ENCODE peak calls at places on chromosomes 13 and 19, in ten cellular contexts. N is omental fat pad; B is activated CD4-positive, alpha-beta T cell treated with anti-CD3 and anti-CD28 coated beads for 24 hours; K is astrocyte of the spinal cord; S is AG09309; A is mesendoderm; O is A549; E is activated T-cell treated with anti-CD3 and anti-CD28 coated beads, Interleukin-2, amount 50 U/mL, for 72 hours; U is stimulated activated naive CD4-positive, alpha-beta T cell; D is NCI-H1436. Q is an unnamed sample.

GRCh38 chr19:2840794-2841790 is at the start of gene ZNF555:
- DNase-seq in S (peak), O (peak), E (peak), N (peak), U (peak), K (peak), D (no peak), A (peak), B (peak), Q (peak)

GRCh38 chr19:49499030-49499670 is 2.9 kb downstream of the RPS11 start:
- DNase-seq in O (no peak), S (no peak), B (no peak), A (no peak), E (peak), U (peak), N (no peak), K (no peak), D (no peak), Q (no peak)

GRCh38 chr19:5826531-5827341 is 12.8 kb downstream of the FUT6 start:
- DNase-seq in U (peak), N (no peak), S (no peak), B (no peak), E (peak), A (peak), D (peak), K (no peak), O (peak), Q (peak)

GRCh38 chr19:19033176-19033425 is 216 bp downstream of the SUGP2 start:
- DNase-seq in S (no peak), E (no peak), U (no peak), B (no peak), N (no peak), K (no peak), O (no peak), D (no peak), A (no peak), Q (no peak)

GRCh38 chr13:71922191-71922590 is 55.2 kb upstream of the DACH1 start:
- DNase-seq in D (no peak), U (no peak), A (no peak), K (no peak), S (no peak), N (no peak), B (no peak), O (no peak), E (no peak), Q (no peak)

GRCh38 chr19:19204181-19204580 is 967 bp upstream of the NR2C2AP start:
- DNase-seq in A (peak), U (no peak), D (no peak), K (no peak), B (no peak), O (no peak), N (no peak), E (no peak), S (no peak), Q (no peak)

GRCh38 chr13:79678100-79678499 is 197.1 kb downstream of the NDFIP2 start:
- DNase-seq in A (no peak), N (no peak), S (no peak), O (no peak), B (no peak), K (peak), U (no peak), E (no peak), D (no peak), Q (no peak)

GRCh38 chr19:46404039-46404883 is 9.1 kb downstream of the CCDC8 start:
- DNase-seq in E (no peak), D (no peak), U (no peak), S (no peak), A (peak), N (no peak), B (no peak), K (peak), O (peak), Q (no peak)

GRCh38 chr19:35704218-35704617 is at the start of gene ZBTB32:
- DNase-seq in N (no peak), A (peak), K (peak), O (no peak), D (no peak), B (no peak), S (no peak), E (peak), U (no peak), Q (no peak)